ENCODE peak calls at places on chromosome 20, in five cellular contexts. One of them, this sample, is unnamed.

GRCh38 chr20:1332749-1333300 is 3.9 kb upstream of the SDCBP2 start:
- DNase-seq in neural crest cell: no peak
- DNase-seq in AG09309: no peak
- DNase-seq in EL: no peak
- DNase-seq in fibroblast of the aortic adventitia: no peak
- DNase-seq in this sample: no peak

GRCh38 chr20:62365814-62366369 is 1.2 kb downstream of the LAMA5 start:
- DNase-seq in neural crest cell: no peak
- DNase-seq in AG09309: no peak
- DNase-seq in EL: no peak
- DNase-seq in fibroblast of the aortic adventitia: no peak
- DNase-seq in this sample: peak

GRCh38 chr20:1900321-1900791 is 5.1 kb downstream of the SIRPA start:
- DNase-seq in neural crest cell: peak
- DNase-seq in AG09309: peak
- DNase-seq in EL: peak
- DNase-seq in fibroblast of the aortic adventitia: peak
- DNase-seq in this sample: peak

GRCh38 chr20:62739581-62740285 is 31.1 kb downstream of the NTSR1 start:
- DNase-seq in neural crest cell: no peak
- DNase-seq in AG09309: no peak
- DNase-seq in EL: peak
- DNase-seq in fibroblast of the aortic adventitia: no peak
- DNase-seq in this sample: no peak

GRCh38 chr20:50559856-50560623 is 49.9 kb downstream of the PTPN1 start:
- DNase-seq in neural crest cell: no peak
- DNase-seq in AG09309: no peak
- DNase-seq in EL: no peak
- DNase-seq in fibroblast of the aortic adventitia: no peak
- DNase-seq in this sample: no peak

GRCh38 chr20:47725248-47725973 is 59.9 kb downstream of the SULF2 start:
- DNase-seq in neural crest cell: peak
- DNase-seq in AG09309: peak
- DNase-seq in EL: peak
- DNase-seq in fibroblast of the aortic adventitia: peak
- DNase-seq in this sample: peak

GRCh38 chr20:17725094-17725835 is 25.5 kb downstream of the BANF2 start:
- DNase-seq in neural crest cell: no peak
- DNase-seq in AG09309: no peak
- DNase-seq in EL: no peak
- DNase-seq in fibroblast of the aortic adventitia: no peak
- DNase-seq in this sample: no peak

GRCh38 chr20:46185353-46185752 is 67.2 kb downstream of the CD40 start:
- DNase-seq in neural crest cell: no peak
- DNase-seq in AG09309: no peak
- DNase-seq in EL: no peak
- DNase-seq in fibroblast of the aortic adventitia: no peak
- DNase-seq in this sample: no peak

GRCh38 chr20:34171640-34172039 is 59.6 kb upstream of the EIF2S2 start:
- DNase-seq in neural crest cell: no peak
- DNase-seq in AG09309: no peak
- DNase-seq in EL: no peak
- DNase-seq in fibroblast of the aortic adventitia: no peak
- DNase-seq in this sample: no peak

GRCh38 chr20:14142964-14143627 is 147.8 kb downstream of the MACROD2 start:
- DNase-seq in neural crest cell: no peak
- DNase-seq in AG09309: peak
- DNase-seq in EL: peak
- DNase-seq in fibroblast of the aortic adventitia: peak
- DNase-seq in this sample: peak

GRCh38 chr20:14989891-14990290 is 652.5 kb upstream of the FLRT3 start:
- DNase-seq in neural crest cell: no peak
- DNase-seq in AG09309: no peak
- DNase-seq in EL: no peak
- DNase-seq in fibroblast of the aortic adventitia: no peak
- DNase-seq in this sample: no peak

GRCh38 chr20:9916776-9917175 is 77.9 kb upstream of the PAK5 start:
- DNase-seq in neural crest cell: no peak
- DNase-seq in AG09309: no peak
- DNase-seq in EL: no peak
- DNase-seq in fibroblast of the aortic adventitia: no peak
- DNase-seq in this sample: no peak

GRCh38 chr20:62433655-62434054 is 6.3 kb upstream of the RBBP8NL start:
- DNase-seq in neural crest cell: no peak
- DNase-seq in AG09309: no peak
- DNase-seq in EL: no peak
- DNase-seq in fibroblast of the aortic adventitia: peak
- DNase-seq in this sample: no peak

GRCh38 chr20:45506398-45506797 is 9.0 kb downstream of the SPINT3 start:
- DNase-seq in neural crest cell: no peak
- DNase-seq in AG09309: no peak
- DNase-seq in EL: no peak
- DNase-seq in fibroblast of the aortic adventitia: no peak
- DNase-seq in this sample: no peak

GRCh38 chr20:13022401-13023170 is 13.8 kb downstream of the SPTLC3 start:
- DNase-seq in neural crest cell: no peak
- DNase-seq in AG09309: peak
- DNase-seq in EL: peak
- DNase-seq in fibroblast of the aortic adventitia: peak
- DNase-seq in this sample: peak

GRCh38 chr20:23145281-23145700 is 59.2 kb upstream of the CD93 start:
- DNase-seq in neural crest cell: no peak
- DNase-seq in AG09309: peak
- DNase-seq in EL: peak
- DNase-seq in fibroblast of the aortic adventitia: peak
- DNase-seq in this sample: no peak

GRCh38 chr20:52578559-52578958 is 387.0 kb upstream of the ZFP64 start:
- DNase-seq in neural crest cell: no peak
- DNase-seq in AG09309: no peak
- DNase-seq in EL: no peak
- DNase-seq in fibroblast of the aortic adventitia: no peak
- DNase-seq in this sample: no peak

GRCh38 chr20:61628901-61629300 is 376.8 kb downstream of the CDH4 start:
- DNase-seq in neural crest cell: peak
- DNase-seq in AG09309: no peak
- DNase-seq in EL: no peak
- DNase-seq in fibroblast of the aortic adventitia: no peak
- DNase-seq in this sample: peak

GRCh38 chr20:8547035-8547649 is 415.1 kb downstream of the PLCB1 start:
- DNase-seq in neural crest cell: no peak
- DNase-seq in AG09309: no peak
- DNase-seq in EL: peak
- DNase-seq in fibroblast of the aortic adventitia: peak
- DNase-seq in this sample: no peak

GRCh38 chr20:18440403-18440802 is 26.4 kb downstream of the DZANK1 start:
- DNase-seq in neural crest cell: no peak
- DNase-seq in AG09309: no peak
- DNase-seq in EL: no peak
- DNase-seq in fibroblast of the aortic adventitia: no peak
- DNase-seq in this sample: no peak

GRCh38 chr20:58233881-58234528 is 5.6 kb upstream of the ANKRD60 start:
- DNase-seq in neural crest cell: peak
- DNase-seq in AG09309: no peak
- DNase-seq in EL: peak
- DNase-seq in fibroblast of the aortic adventitia: peak
- DNase-seq in this sample: no peak

GRCh38 chr20:21622097-21622496 is 83.4 kb upstream of the PAX1 start:
- DNase-seq in neural crest cell: no peak
- DNase-seq in AG09309: no peak
- DNase-seq in EL: no peak
- DNase-seq in fibroblast of the aortic adventitia: no peak
- DNase-seq in this sample: peak

GRCh38 chr20:49668181-49668877 is 45.3 kb downstream of the B4GALT5 start:
- DNase-seq in neural crest cell: no peak
- DNase-seq in AG09309: no peak
- DNase-seq in EL: no peak
- DNase-seq in fibroblast of the aortic adventitia: no peak
- DNase-seq in this sample: no peak

GRCh38 chr20:47181056-47181862 is 175.2 kb downstream of the ZMYND8 start:
- DNase-seq in neural crest cell: no peak
- DNase-seq in AG09309: no peak
- DNase-seq in EL: peak
- DNase-seq in fibroblast of the aortic adventitia: peak
- DNase-seq in this sample: peak

GRCh38 chr20:44422083-44422482 is 53.6 kb upstream of the TTPAL start:
- DNase-seq in neural crest cell: no peak
- DNase-seq in AG09309: no peak
- DNase-seq in EL: peak
- DNase-seq in fibroblast of the aortic adventitia: peak
- DNase-seq in this sample: peak

GRCh38 chr20:35277531-35278395 is at the start of gene MMP24OS:
- DNase-seq in neural crest cell: peak
- DNase-seq in AG09309: peak
- DNase-seq in EL: peak
- DNase-seq in fibroblast of the aortic adventitia: peak
- DNase-seq in this sample: peak

GRCh38 chr20:63268671-63269439 is 3.8 kb upstream of the ARFGAP1 start:
- DNase-seq in neural crest cell: no peak
- DNase-seq in AG09309: no peak
- DNase-seq in EL: no peak
- DNase-seq in fibroblast of the aortic adventitia: no peak
- DNase-seq in this sample: peak

GRCh38 chr20:35615667-35616464 is at the start of gene SPAG4:
- DNase-seq in neural crest cell: peak
- DNase-seq in AG09309: no peak
- DNase-seq in EL: no peak
- DNase-seq in fibroblast of the aortic adventitia: peak
- DNase-seq in this sample: peak

GRCh38 chr20:51428451-51429143 is 113.9 kb downstream of the NFATC2 start:
- DNase-seq in neural crest cell: no peak
- DNase-seq in AG09309: no peak
- DNase-seq in EL: no peak
- DNase-seq in fibroblast of the aortic adventitia: peak
- DNase-seq in this sample: no peak

GRCh38 chr20:62179162-62179504 is 3.7 kb upstream of the MTG2 start:
- DNase-seq in neural crest cell: no peak
- DNase-seq in AG09309: no peak
- DNase-seq in EL: no peak
- DNase-seq in fibroblast of the aortic adventitia: no peak
- DNase-seq in this sample: no peak

This sample was measured in mammary epithelial cell.